ENCODE peak calls at places on chromosomes 5 and 9, in six cellular contexts. I is tibial nerve, G is MM.1S, H is lower lobe of right lung, Z is neural progenitor cell, F is suprapubic skin. B is an unnamed sample.

GRCh38 chr9:78235296-78235770 is 542 bp upstream of the CEP78 start:
- DNase-seq in I (no peak), Z (peak; percentile 16), H (no peak), G (peak; percentile 41), F (no peak), B (no peak)

GRCh38 chr5:3119435-3119834 is 368.0 kb upstream of the IRX2 start:
- DNase-seq in H (no peak), I (no peak), F (no peak), G (no peak), Z (no peak), B (no peak)

GRCh38 chr5:132595624-132596023 is 38.8 kb downstream of the RAD50 start:
- DNase-seq in G (no peak), H (no peak), F (no peak), Z (no peak), I (no peak), B (no peak)

GRCh38 chr5:149317281-149318048 is 27.8 kb upstream of the GRPEL2 start:
- DNase-seq in F (no peak), I (peak; percentile 26), G (peak; percentile 66), Z (peak; percentile 49), H (no peak), B (no peak)

GRCh38 chr9:113343732-113344231 is 3.7 kb upstream of the WDR31 start:
- DNase-seq in G (peak; percentile 41), F (peak; percentile 87), H (peak; percentile 58), Z (no peak), I (peak; percentile 77), B (no peak)

GRCh38 chr9:89482950-89483349 is 15.0 kb downstream of the SEMA4D start:
- DNase-seq in Z (no peak), H (no peak), G (no peak), F (no peak), I (no peak), B (no peak)

GRCh38 chr9:101201626-101202025 is 173.1 kb downstream of the PLPPR1 start:
- DNase-seq in H (no peak), F (no peak), Z (no peak), I (no peak), G (no peak), B (no peak)

GRCh38 chr5:163408311-163408923 is 29.0 kb upstream of the CCNG1 start:
- DNase-seq in I (peak; percentile 36), F (peak; percentile 66), Z (peak; percentile 62), H (peak; percentile 51), G (peak; percentile 55), B (no peak)

GRCh38 chr9:92030367-92030766 is 80.3 kb upstream of the ROR2 start:
- DNase-seq in I (no peak), Z (no peak), H (no peak), G (no peak), F (no peak), B (no peak)

GRCh38 chr9:126157826-126158431 is 168.7 kb upstream of the MVB12B start:
- DNase-seq in Z (no peak), I (no peak), H (no peak), G (no peak), F (no peak), B (no peak)

GRCh38 chr5:59596586-59597348 is 296.8 kb downstream of the PDE4D start:
- DNase-seq in H (no peak), Z (no peak), G (peak; percentile 12), F (no peak), I (no peak), B (no peak)

GRCh38 chr9:108469654-108470053 is 386.1 kb downstream of the ACTL7B start:
- DNase-seq in Z (no peak), I (no peak), H (peak; percentile 50), G (no peak), F (no peak), B (no peak)

GRCh38 chr5:153827407-153827806 is 211.3 kb downstream of the FAM114A2 start:
- DNase-seq in Z (peak; percentile 52), G (no peak), I (peak; percentile 8), F (no peak), H (no peak), B (no peak)

GRCh38 chr9:37806271-37806670 is 5.7 kb downstream of the DCAF10 start:
- DNase-seq in H (no peak), G (no peak), F (no peak), I (no peak), Z (no peak), B (no peak)

GRCh38 chr5:90161399-90161798 is 248.2 kb downstream of the CETN3 start:
- DNase-seq in F (no peak), Z (peak; percentile 57), I (peak; percentile 22), G (no peak), H (peak; percentile 57), B (no peak)

GRCh38 chr5:139984816-139985215 is 58.3 kb downstream of the NRG2 start:
- DNase-seq in G (no peak), I (no peak), H (no peak), F (no peak), Z (no peak), B (no peak)

GRCh38 chr5:36696059-36696673 is 89.8 kb downstream of the SLC1A3 start:
- DNase-seq in I (peak; percentile 47), H (no peak), F (no peak), Z (peak; percentile 67), G (peak; percentile 67), B (no peak)

GRCh38 chr9:6086006-6086655 is 70.7 kb upstream of the RANBP6 start:
- DNase-seq in I (no peak), F (no peak), H (no peak), Z (no peak), G (no peak), B (no peak)

GRCh38 chr5:157961828-157962390 is 103.0 kb upstream of the CLINT1 start:
- DNase-seq in G (no peak), Z (no peak), F (no peak), H (no peak), I (no peak), B (no peak)

GRCh38 chr5:84360056-84360455 is 24.6 kb downstream of the EDIL3 start:
- DNase-seq in H (no peak), F (no peak), Z (no peak), I (no peak), G (no peak), B (no peak)

GRCh38 chr5:77906806-77907205 is 130.7 kb upstream of the TBCA start:
- DNase-seq in F (no peak), I (no peak), G (no peak), Z (no peak), H (no peak), B (no peak)

GRCh38 chr5:176675676-176676360 is 28.5 kb downstream of the TSPAN17 start:
- DNase-seq in G (no peak), H (no peak), Z (peak; percentile 66), F (no peak), I (no peak), B (no peak)

GRCh38 chr5:42606464-42606869 is 150.2 kb upstream of the CCDC152 start:
- DNase-seq in G (no peak), H (no peak), I (no peak), Z (no peak), F (no peak), B (no peak)

GRCh38 chr5:989961-990530 is 18.6 kb upstream of the NKD2 start:
- DNase-seq in F (peak; percentile 86), Z (peak; percentile 85), I (peak; percentile 50), G (no peak), H (peak; percentile 68), B (no peak)
- TF ChIP-seq CTCF in F (no peak), Z (peak; percentile 58), I (peak; percentile 38), G (peak; percentile 26), H (peak; percentile 61), B (peak; percentile 22)

GRCh38 chr5:80982093-80982492 is 21.9 kb downstream of the RASGRF2 start:
- DNase-seq in F (no peak), G (no peak), Z (no peak), H (no peak), I (no peak), B (no peak)

GRCh38 chr5:80987078-80987766 is 27.1 kb downstream of the RASGRF2 start:
- DNase-seq in F (no peak), G (no peak), H (no peak), I (no peak), Z (no peak), B (no peak)

GRCh38 chr5:80988419-80988925 is 28.3 kb downstream of the RASGRF2 start:
- DNase-seq in H (no peak), I (no peak), Z (no peak), G (no peak), F (no peak), B (no peak)

GRCh38 chr5:80989883-80990282 is 29.7 kb downstream of the RASGRF2 start:
- DNase-seq in F (no peak), H (no peak), I (no peak), G (no peak), Z (no peak), B (no peak)

GRCh38 chr5:80985600-80986228 is 25.6 kb downstream of the RASGRF2 start:
- DNase-seq in F (no peak), H (no peak), I (no peak), Z (no peak), G (no peak), B (no peak)
- H3K4me3 ChIP-seq in F (no peak overlapping the region), H (no peak overlapping the region), I (no peak overlapping the region), Z (no peak overlapping the region), G (no peak overlapping the region), B (no peak overlapping the region)

DNA sequence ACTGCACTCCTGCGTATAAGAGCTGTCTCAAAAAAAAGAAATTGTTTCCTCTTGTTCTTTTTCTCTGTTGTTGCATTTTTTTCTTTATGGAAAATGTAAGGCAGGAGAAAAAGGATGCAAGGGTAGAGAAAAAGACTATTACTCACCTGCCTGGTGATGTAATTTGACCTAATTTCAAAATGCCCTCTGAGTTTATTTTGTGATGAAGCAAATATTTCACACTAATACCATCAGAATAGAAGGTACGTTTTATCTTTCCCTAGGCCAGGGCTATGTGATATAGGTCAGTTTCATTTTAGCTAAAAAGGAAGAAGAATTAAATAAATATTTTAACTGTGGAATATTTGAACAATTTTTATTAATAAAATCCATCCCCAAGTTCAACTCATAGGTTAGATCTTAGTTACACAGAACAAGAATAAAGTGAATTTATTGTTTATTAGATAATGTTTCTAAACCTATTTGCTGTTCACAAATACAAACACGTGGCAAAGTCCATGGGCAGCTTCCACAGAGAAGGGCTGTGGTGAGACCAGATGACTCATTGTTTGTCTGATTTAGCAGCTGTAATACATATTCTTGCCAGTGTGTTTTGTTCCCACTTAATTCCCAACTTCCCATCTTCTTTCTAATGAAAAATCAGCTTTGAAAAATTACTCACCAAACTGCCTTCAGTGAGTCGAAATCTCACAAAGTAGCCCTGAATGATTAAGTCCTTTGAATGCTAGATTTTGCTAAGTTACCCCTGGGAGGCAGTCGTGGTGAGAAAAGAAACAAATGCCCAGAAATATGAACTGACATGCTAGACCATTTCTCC is 52.8 kb upstream of the CCDC112 start:
- DNase-seq in I (peak; percentile 23), F (no peak), Z (no peak), H (no peak), G (no peak), B (no peak)
- TF ChIP-seq CTCF in I (no peak), F (no peak), Z (no peak), H (no peak), G (no peak), B (peak; percentile 20)

GRCh38 chr5:142009886-142010285 is 2.9 kb downstream of the GNPDA1 start:
- DNase-seq in H (no peak), G (peak; percentile 86), I (no peak), Z (no peak), F (no peak), B (no peak)

GRCh38 chr5:142013734-142014495 is 1.1 kb upstream of the GNPDA1 start:
- DNase-seq in G (no peak), I (peak; percentile 53), F (peak; percentile 75), H (no peak), Z (no peak), B (no peak)

GRCh38 chr5:142012792-142013388 is at the start of gene GNPDA1:
- DNase-seq in I (peak; percentile 75), G (peak; percentile 90), F (peak; percentile 83), H (peak; percentile 90), Z (peak; percentile 76), B (peak; percentile 80)

GRCh38 chr5:142012186-142012785 is 541 bp downstream of the GNPDA1 start:
- DNase-seq in H (peak; percentile 62), Z (peak; percentile 48), F (peak; percentile 76), G (peak; percentile 80), I (peak; percentile 51), B (no peak)

GRCh38 chr5:142011572-142012185 is 1.1 kb downstream of the GNPDA1 start:
- DNase-seq in Z (no peak), F (no peak), H (no peak), G (no peak), I (no peak), B (no peak)
- H3K4me3 ChIP-seq in Z (peak overlapping the region; percentile 59), F (peak overlapping the region; percentile 77), H (peak overlapping the region; percentile 78), G (peak overlapping the region; percentile 95), I (no peak overlapping the region), B (no peak overlapping the region)